ENCODE peak calls at places on chromosomes 5 and 9, in nine cellular contexts. L, X, H, R, Y, P, S, F and E are unnamed samples.
A peak's percentile ranks its signal among the peaks of the same experiment; 100 is the strongest.

GRCh38 chr5:36407396-36407795 is 105.7 kb upstream of the RANBP3L start:
- DNase-seq in S (no peak), P (no peak), R (no peak), H (no peak), X (no peak), F (no peak), Y (no peak), L (no peak), E (no peak)

GRCh38 chr5:84437673-84438315 is 53.1 kb upstream of the EDIL3 start:
- DNase-seq in X (no peak), S (no peak), F (no peak), L (no peak), R (peak; percentile 81), Y (no peak), P (no peak), H (peak; percentile 8), E (no peak)

GRCh38 chr5:157761690-157762611 is 18.4 kb downstream of the LSM11 start:
- DNase-seq in F (no peak), S (peak; percentile 63), X (no peak), P (peak; percentile 35), L (peak; percentile 75), Y (no peak), R (peak; percentile 59), H (peak; percentile 67), E (peak; percentile 29)

GRCh38 chr9:16653491-16654407 is 216.7 kb downstream of the BNC2 start:
- DNase-seq in L (peak; percentile 19), P (peak; percentile 13), R (no peak), F (no peak), Y (no peak), X (no peak), S (no peak), H (no peak), E (no peak)

GRCh38 chr9:90607701-90608122 is 34.9 kb downstream of the DIRAS2 start:
- DNase-seq in Y (peak; percentile 63), H (no peak), F (no peak), R (no peak), S (peak; percentile 14), X (no peak), P (no peak), L (peak; percentile 50), E (no peak)

GRCh38 chr5:136526798-136527197 is 161.5 kb upstream of the TRPC7 start:
- DNase-seq in X (no peak), Y (no peak), S (no peak), R (no peak), F (no peak), H (no peak), L (no peak), P (no peak), E (no peak)

GRCh38 chr9:90441814-90442213 is 200.8 kb downstream of the DIRAS2 start:
- DNase-seq in R (no peak), H (peak; percentile 30), Y (no peak), X (no peak), S (no peak), P (no peak), L (no peak), F (no peak), E (no peak)

GRCh38 chr9:133956520-133957076 is 35.5 kb downstream of the VAV2 start:
- DNase-seq in S (peak; percentile 83), H (no peak), P (no peak), Y (no peak), F (peak; percentile 86), L (peak; percentile 87), X (no peak), R (peak; percentile 5), E (no peak)

GRCh38 chr5:138903113-138903789 is 28.1 kb upstream of the LRRTM2 start:
- DNase-seq in Y (no peak), X (no peak), L (no peak), S (no peak), P (peak; percentile 28), H (no peak), R (peak; percentile 38), F (no peak), E (no peak)

GRCh38 chr9:134669556-134669955 is 28.0 kb downstream of the COL5A1 start:
- DNase-seq in R (no peak), L (no peak), S (no peak), X (no peak), H (no peak), P (no peak), Y (no peak), F (peak; percentile 25), E (no peak)

GRCh38 chr9:126386088-126386487 is 59.5 kb downstream of the MVB12B start:
- DNase-seq in R (no peak), S (no peak), L (no peak), H (peak; percentile 42), F (peak; percentile 6), Y (peak; percentile 65), X (no peak), P (no peak), E (no peak)

GRCh38 chr5:62143268-62144229 is 162.5 kb upstream of the KIF2A start:
- DNase-seq in L (peak; percentile 24), X (no peak), H (peak; percentile 25), R (peak; percentile 40), S (no peak), P (no peak), F (no peak), Y (no peak), E (no peak)

GRCh38 chr5:54603372-54603771 is 85.8 kb downstream of the SNX18 start:
- DNase-seq in X (no peak), S (no peak), P (no peak), R (no peak), Y (no peak), F (no peak), H (no peak), L (no peak), E (no peak)

GRCh38 chr9:127193483-127193882 is 71.0 kb upstream of the ANGPTL2 start:
- DNase-seq in P (no peak), H (no peak), L (no peak), Y (no peak), R (no peak), S (no peak), F (peak; percentile 26), X (no peak), E (no peak)

GRCh38 chr5:121725450-121725849 is 126.2 kb upstream of the FTMT start:
- DNase-seq in Y (no peak), H (no peak), X (no peak), S (no peak), R (peak; percentile 11), P (no peak), L (no peak), F (no peak), E (no peak)

GRCh38 chr5:32771037-32771436 is 59.9 kb downstream of the NPR3 start:
- DNase-seq in P (peak; percentile 29), X (no peak), H (no peak), L (no peak), Y (no peak), F (no peak), R (no peak), S (peak; percentile 10), E (no peak)

GRCh38 chr9:123425836-123426365 is 69.9 kb downstream of the CRB2 start:
- DNase-seq in L (no peak), F (no peak), Y (peak; percentile 24), X (no peak), S (no peak), P (no peak), H (no peak), R (no peak), E (no peak)

GRCh38 chr9:115262952-115263351 is 145.0 kb upstream of the TNC start:
- DNase-seq in F (no peak), R (peak; percentile 57), L (peak; percentile 6), Y (no peak), X (no peak), S (no peak), H (peak; percentile 23), P (no peak), E (no peak)

GRCh38 chr5:77168187-77168883 is 42.1 kb upstream of the PDE8B start:
- DNase-seq in F (peak; percentile 80), Y (no peak), S (peak; percentile 35), L (no peak), X (no peak), P (peak; percentile 64), H (peak; percentile 69), R (no peak), E (no peak)
- H3K27ac ChIP-seq in F (no peak overlapping the region), Y (no peak overlapping the region), S (no peak overlapping the region), L (peak overlapping the region; percentile 52), X (no peak overlapping the region), P (peak overlapping the region; percentile 36), H (peak overlapping the region; percentile 91), R (no peak overlapping the region), E (no peak overlapping the region)

GRCh38 chr9:113612828-113613227 is 149.3 kb downstream of the RGS3 start:
- DNase-seq in L (no peak), Y (no peak), R (no peak), H (no peak), F (peak; percentile 73), X (no peak), P (no peak), S (no peak), E (no peak)

GRCh38 chr9:113612216-113612747 is 148.8 kb downstream of the RGS3 start:
- DNase-seq in X (no peak), P (no peak), Y (no peak), H (no peak), R (no peak), L (no peak), S (no peak), F (peak; percentile 48), E (no peak)

GRCh38 chr9:113611461-113612215 is 148.1 kb downstream of the RGS3 start:
- DNase-seq in P (no peak), S (no peak), X (no peak), Y (no peak), R (no peak), F (peak; percentile 43), H (no peak), L (no peak), E (no peak)

GRCh38 chr9:113608082-113608685 is 144.7 kb downstream of the RGS3 start:
- DNase-seq in H (no peak), Y (no peak), F (no peak), X (no peak), P (no peak), S (no peak), L (no peak), R (no peak), E (no peak)

GRCh38 chr9:113609562-113610318 is 146.2 kb downstream of the RGS3 start:
- DNase-seq in R (no peak), L (peak; percentile 47), F (peak; percentile 98), P (peak; percentile 94), H (no peak), Y (peak; percentile 64), X (no peak), S (peak; percentile 91), E (no peak)
- H3K27ac ChIP-seq in R (no peak overlapping the region), L (no peak overlapping the region), F (peak overlapping the region; percentile 87), P (peak overlapping the region; percentile 72), H (no peak overlapping the region), Y (peak overlapping the region; percentile 3), X (no peak overlapping the region), S (peak overlapping the region; percentile 86), E (no peak overlapping the region)

DNA sequence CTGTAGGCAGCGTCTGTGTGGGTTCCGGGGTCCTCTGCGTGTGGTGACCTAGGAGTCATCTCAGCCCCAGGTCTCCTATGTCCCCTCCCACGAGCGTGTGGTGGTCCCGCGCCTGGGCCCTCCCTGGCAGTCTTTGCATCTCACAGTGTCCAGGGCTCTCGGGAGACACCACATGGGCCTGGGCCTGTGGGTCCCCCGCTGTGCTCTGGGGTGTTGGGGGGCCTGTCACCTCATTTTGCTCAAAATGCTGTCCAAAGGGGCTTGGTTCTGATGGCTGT is 27.1 kb downstream of the CEP72 start:
- DNase-seq in Y (no peak), F (no peak), R (no peak), P (no peak), S (no peak), H (no peak), L (no peak), X (no peak), E (no peak)
- H3K27ac ChIP-seq in Y (no peak overlapping the region), F (no peak overlapping the region), R (no peak overlapping the region), P (no peak overlapping the region), S (no peak overlapping the region), H (no peak overlapping the region), L (no peak overlapping the region), X (no peak overlapping the region), E (no peak overlapping the region)

GRCh38 chr5:16888694-16889124 is 47.4 kb downstream of the MYO10 start:
- DNase-seq in R (peak; percentile 61), X (no peak), F (no peak), Y (no peak), H (peak; percentile 63), L (no peak), P (no peak), S (peak; percentile 23), E (no peak)
- H3K27ac ChIP-seq in R (no peak overlapping the region), X (no peak overlapping the region), F (no peak overlapping the region), Y (no peak overlapping the region), H (peak overlapping the region; percentile 95), L (peak overlapping the region; percentile 59), P (no peak overlapping the region), S (peak overlapping the region; percentile 70), E (no peak overlapping the region)